ENCODE peak calls at places on chromosomes 5 and 9, in seven cellular contexts. K is IMR-90, I is H9, W is mesendoderm, C is H1, Y is mesenchymal stem cell, X is trophoblast cell. Z is an unnamed sample.

GRCh38 chr5:134506054-134507039 is 19.1 kb upstream of the JADE2 start:
- DNase-seq in K (no peak), X (peak; percentile 82), I (peak; percentile 92), Y (peak; percentile 54), W (peak; percentile 99), C (no peak), Z (no peak)

GRCh38 chr5:57700072-57700471 is 217.5 kb upstream of the ACTBL2 start:
- DNase-seq in X (no peak), W (no peak), Y (no peak), C (no peak), K (no peak), I (no peak), Z (no peak)

GRCh38 chr5:170626507-170627150 is 122.8 kb downstream of the KCNIP1 start:
- DNase-seq in K (no peak), X (no peak), W (no peak), Y (no peak), I (no peak), C (no peak), Z (no peak)

GRCh38 chr5:56088967-56089829 is 94.4 kb upstream of the IL6ST start:
- DNase-seq in W (peak; percentile 92), C (no peak), K (peak; percentile 80), X (peak; percentile 92), Y (peak; percentile 48), I (no peak), Z (no peak)

GRCh38 chr5:148290271-148291195 is 21.7 kb upstream of the SPINK7 start:
- DNase-seq in Y (peak; percentile 50), C (no peak), I (peak; percentile 53), K (peak; percentile 19), X (peak; percentile 13), W (peak; percentile 54), Z (no peak)

GRCh38 chr5:44881266-44881665 is 72.5 kb downstream of the MRPS30 start:
- DNase-seq in X (no peak), K (no peak), W (no peak), I (no peak), C (no peak), Y (no peak), Z (no peak)

GRCh38 chr9:123725389-123725788 is 204.5 kb downstream of the DENND1A start:
- DNase-seq in Y (no peak), X (no peak), K (peak; percentile 13), W (no peak), C (no peak), I (peak; percentile 37), Z (no peak)

GRCh38 chr5:150625164-150625535 is 15.3 kb upstream of the SYNPO start:
- DNase-seq in K (no peak), X (no peak), W (no peak), I (no peak), Y (no peak), C (no peak), Z (no peak)

GRCh38 chr5:6082685-6083084 is 295.7 kb downstream of the MED10 start:
- DNase-seq in W (no peak), C (no peak), I (no peak), X (peak; percentile 6), K (no peak), Y (no peak), Z (no peak)

GRCh38 chr9:107328510-107328909 is 45.4 kb downstream of the RAD23B start:
- DNase-seq in K (no peak), I (no peak), Y (no peak), C (no peak), W (no peak), X (no peak), Z (no peak)

GRCh38 chr5:71706906-71707305 is 12.2 kb upstream of the CARTPT start:
- DNase-seq in Y (no peak), X (no peak), K (no peak), C (no peak), W (no peak), I (no peak), Z (no peak)

GRCh38 chr5:164958688-164959087 is 1453.3 kb downstream of the MAT2B start:
- DNase-seq in W (no peak), Y (no peak), K (no peak), X (no peak), I (no peak), C (no peak), Z (no peak)

GRCh38 chr5:56309262-56309826 is 76.2 kb upstream of the ANKRD55 start:
- DNase-seq in W (no peak), Y (peak; percentile 34), K (peak; percentile 32), I (no peak), X (no peak), C (no peak), Z (no peak)

GRCh38 chr5:152606739-152607138 is 201.7 kb upstream of the NMUR2 start:
- DNase-seq in C (no peak), W (no peak), X (no peak), Y (no peak), K (no peak), I (no peak), Z (no peak)

DNA sequence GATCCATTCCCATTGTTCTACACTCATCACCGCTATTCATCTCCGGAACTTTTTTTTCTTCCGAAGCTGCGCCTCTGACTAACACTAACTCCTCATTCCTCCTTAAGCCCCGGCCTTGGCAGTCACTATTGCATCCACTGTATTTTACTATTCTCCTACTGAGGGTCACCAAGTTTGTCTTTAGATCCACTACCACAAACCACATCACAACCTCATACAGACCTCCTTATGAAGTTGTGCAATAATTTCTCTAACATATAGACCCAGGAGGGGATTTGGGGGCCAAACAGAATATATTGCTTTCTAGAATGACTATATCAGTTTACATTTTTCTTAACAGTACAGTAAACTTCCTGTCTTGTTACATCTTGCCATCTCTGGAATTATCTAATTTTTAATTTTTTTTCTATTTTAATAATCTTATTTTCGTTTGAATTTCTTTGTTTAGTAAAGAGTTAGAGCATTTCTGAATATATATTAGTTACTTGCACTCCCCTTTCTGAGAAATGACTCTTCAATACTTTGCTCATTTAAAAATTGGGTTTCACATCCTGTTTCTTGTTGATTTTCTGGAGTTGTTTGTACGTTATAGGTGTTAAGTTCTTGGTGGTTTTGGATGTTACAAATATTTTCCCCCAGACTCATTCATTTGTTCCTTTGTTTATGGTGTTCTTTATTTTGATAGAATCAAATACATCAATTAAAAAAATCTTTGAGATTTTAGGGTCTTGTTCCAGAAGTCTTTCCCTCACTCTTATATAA is 37.1 kb downstream of the DMRT2 start:
- DNase-seq in W (no peak), Y (no peak), K (no peak), I (no peak), X (no peak), C (no peak), Z (no peak)
- H3K18ac ChIP-seq in W (no peak overlapping the region), Y (no peak overlapping the region), K (no peak overlapping the region), I (no peak overlapping the region), X (no peak overlapping the region), C (no peak overlapping the region), Z (no peak overlapping the region)

GRCh38 chr9:117678882-117679281 is 25.3 kb upstream of the TLR4 start:
- DNase-seq in K (no peak), I (no peak), Y (no peak), C (no peak), W (no peak), X (no peak), Z (no peak)
- H3K18ac ChIP-seq in K (no peak overlapping the region), I (no peak overlapping the region), Y (no peak overlapping the region), C (no peak overlapping the region), W (no peak overlapping the region), X (no peak overlapping the region), Z (no peak overlapping the region)

DNA sequence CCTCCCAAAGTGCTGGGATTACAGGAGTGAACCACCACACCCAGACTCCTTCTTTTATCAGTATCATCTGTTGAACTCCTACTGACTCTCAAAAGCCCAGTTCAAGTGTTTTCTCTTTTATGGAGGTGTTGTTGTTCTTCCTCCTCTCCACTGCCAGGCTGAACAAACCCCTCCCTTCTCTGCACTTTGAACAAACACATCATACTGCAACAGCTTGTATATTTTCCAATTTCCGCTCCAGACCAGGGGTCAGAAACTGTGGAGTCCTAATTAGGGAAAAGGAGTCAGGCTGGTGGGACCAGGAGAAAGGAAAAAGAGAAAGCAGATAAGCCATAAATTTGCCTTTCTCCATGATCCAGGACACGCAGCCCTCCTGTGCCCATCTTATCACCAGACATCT is 148.1 kb upstream of the HMHB1 start:
- DNase-seq in K (no peak), C (no peak), W (no peak), Y (no peak), I (no peak), X (no peak), Z (no peak)
- H3K18ac ChIP-seq in K (no peak overlapping the region), C (no peak overlapping the region), W (no peak overlapping the region), Y (no peak overlapping the region), I (no peak overlapping the region), X (no peak overlapping the region), Z (no peak overlapping the region)

DNA sequence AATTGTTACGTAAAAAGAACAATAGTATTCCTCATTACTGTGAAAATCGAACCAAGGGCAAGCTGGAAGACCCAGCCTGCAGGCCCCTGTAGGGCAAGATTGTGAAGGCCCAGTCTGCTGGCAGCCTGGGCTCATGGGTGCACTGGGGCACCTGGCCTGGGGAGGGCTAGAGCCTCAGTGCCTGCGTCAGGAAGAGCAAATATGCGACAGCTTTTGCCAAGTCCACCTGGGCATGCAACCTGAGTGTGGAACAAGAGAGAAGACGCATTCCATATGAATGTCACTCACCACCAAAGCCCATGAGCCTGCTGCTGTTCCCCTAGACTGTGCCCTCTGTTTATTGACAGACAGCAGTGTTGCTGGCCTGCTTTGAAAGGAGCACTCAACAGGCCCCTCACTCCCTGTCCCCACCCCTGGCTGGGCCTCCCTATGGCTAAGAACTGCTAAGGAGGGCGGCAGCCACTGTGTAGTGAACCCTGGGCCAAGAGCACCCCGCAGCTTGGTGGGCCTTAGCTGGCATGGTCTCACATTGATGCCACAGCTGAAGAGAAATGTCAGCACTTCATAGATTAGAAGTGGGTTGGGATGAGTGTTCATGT is 28.2 kb downstream of the PSD2 start:
- DNase-seq in C (no peak), I (no peak), Y (no peak), W (no peak), K (no peak), X (no peak), Z (no peak)
- H3K18ac ChIP-seq in C (no peak overlapping the region), I (no peak overlapping the region), Y (no peak overlapping the region), W (no peak overlapping the region), K (no peak overlapping the region), X (no peak overlapping the region), Z (no peak overlapping the region)

DNA sequence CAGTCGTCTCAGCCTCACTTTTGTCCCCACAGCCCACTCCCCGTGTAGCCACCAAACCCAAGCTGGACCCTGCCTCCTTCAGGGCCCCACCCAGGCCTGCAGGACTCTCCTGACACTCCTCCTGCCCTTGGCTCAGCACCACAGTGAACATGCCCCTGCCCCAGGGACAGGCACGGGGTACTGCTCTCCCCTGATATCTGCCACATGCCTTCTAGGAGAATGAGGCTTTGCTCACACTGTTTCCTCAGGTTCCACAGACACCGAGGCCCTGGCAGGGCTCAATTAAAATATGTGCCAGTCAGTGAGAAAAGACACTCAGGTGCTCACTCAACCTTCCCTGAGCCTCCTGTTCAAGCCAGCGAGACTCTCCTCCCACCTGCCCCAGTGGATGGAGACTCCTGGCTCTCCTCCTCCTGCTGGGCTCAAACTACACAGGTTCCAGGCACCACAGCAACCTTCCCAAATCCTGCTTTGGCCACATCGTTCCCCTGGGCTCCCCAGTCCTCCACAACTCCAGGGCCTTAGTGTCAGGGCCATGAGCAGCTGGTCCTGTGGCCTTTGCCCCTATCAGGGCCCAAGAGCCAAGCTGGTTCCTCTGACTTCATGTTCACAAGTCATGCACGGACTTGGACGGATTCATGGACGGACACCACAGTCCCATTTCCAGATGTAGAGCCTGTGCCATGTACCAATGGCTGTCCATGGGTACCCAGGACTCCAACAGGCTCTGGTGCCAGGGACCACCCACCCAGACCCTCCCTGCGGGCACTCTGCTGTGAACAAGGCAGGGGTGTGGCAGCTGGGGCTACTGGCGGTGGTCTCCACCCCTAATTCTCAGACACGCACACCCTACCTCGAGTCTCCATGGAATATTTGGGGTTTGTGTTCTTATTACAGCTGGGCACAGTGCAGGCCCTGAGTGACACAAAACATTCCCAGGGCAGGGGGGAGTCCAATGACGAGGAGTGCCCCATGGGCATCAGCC is 36.6 kb downstream of the BICD2 start:
- DNase-seq in K (no peak), Y (no peak), I (no peak), X (no peak), C (no peak), W (no peak), Z (no peak)
- H3K18ac ChIP-seq in K (no peak overlapping the region), Y (no peak overlapping the region), I (no peak overlapping the region), X (peak overlapping the region; percentile 13), C (no peak overlapping the region), W (no peak overlapping the region), Z (no peak overlapping the region)

GRCh38 chr9:129946596-129946995 is 96.4 kb downstream of the FNBP1 start:
- DNase-seq in K (no peak), I (no peak), X (peak; percentile 14), Y (no peak), C (no peak), W (no peak), Z (no peak)
- H3K18ac ChIP-seq in K (no peak overlapping the region), I (no peak overlapping the region), X (no peak overlapping the region), Y (no peak overlapping the region), C (no peak overlapping the region), W (no peak overlapping the region), Z (no peak overlapping the region)